ENCODE peak calls at places on chromosomes 16 and 17, in seven cellular contexts. One of them, this sample, is unnamed.

GRCh38 chr16:30834130-30834740 is 47.2 kb upstream of the ZNF629 start:
- DNase-seq in DMS 273 treated with DMSO at 0.1 percent for 48 hours: no peak
- DNase-seq in SK-MEL-5: no peak
- DNase-seq in CD8-positive, alpha-beta memory T cell: no peak
- DNase-seq in ascending aorta: no peak
- DNase-seq in activated naive CD4-positive, alpha-beta T cell treated with anti-CD3 and anti-CD28 coated beads for 36 hours: no peak
- DNase-seq in NCI-H1105 treated with DMSO at 0.1 percent for 48 hours: no peak
- DNase-seq in this sample: no peak

GRCh38 chr17:82108038-82108998 is 10.3 kb upstream of the FASN start:
- DNase-seq in DMS 273 treated with DMSO at 0.1 percent for 48 hours: no peak
- DNase-seq in SK-MEL-5: no peak
- DNase-seq in CD8-positive, alpha-beta memory T cell: no peak
- DNase-seq in ascending aorta: no peak
- DNase-seq in activated naive CD4-positive, alpha-beta T cell treated with anti-CD3 and anti-CD28 coated beads for 36 hours: no peak
- DNase-seq in NCI-H1105 treated with DMSO at 0.1 percent for 48 hours: no peak
- DNase-seq in this sample: no peak

GRCh38 chr16:30570621-30571443 is 682 bp downstream of the ZNF688 start:
- DNase-seq in DMS 273 treated with DMSO at 0.1 percent for 48 hours: no peak
- DNase-seq in SK-MEL-5: peak
- DNase-seq in CD8-positive, alpha-beta memory T cell: no peak
- DNase-seq in ascending aorta: no peak
- DNase-seq in activated naive CD4-positive, alpha-beta T cell treated with anti-CD3 and anti-CD28 coated beads for 36 hours: no peak
- DNase-seq in NCI-H1105 treated with DMSO at 0.1 percent for 48 hours: peak
- DNase-seq in this sample: no peak

GRCh38 chr16:29154676-29155121 is 169.8 kb downstream of the LAT start:
- DNase-seq in DMS 273 treated with DMSO at 0.1 percent for 48 hours: no peak
- DNase-seq in SK-MEL-5: no peak
- DNase-seq in CD8-positive, alpha-beta memory T cell: no peak
- DNase-seq in ascending aorta: no peak
- DNase-seq in activated naive CD4-positive, alpha-beta T cell treated with anti-CD3 and anti-CD28 coated beads for 36 hours: peak
- DNase-seq in NCI-H1105 treated with DMSO at 0.1 percent for 48 hours: no peak
- DNase-seq in this sample: no peak

GRCh38 chr17:73551756-73552155 is 92.5 kb downstream of the SDK2 start:
- DNase-seq in DMS 273 treated with DMSO at 0.1 percent for 48 hours: no peak
- DNase-seq in SK-MEL-5: peak
- DNase-seq in CD8-positive, alpha-beta memory T cell: no peak
- DNase-seq in ascending aorta: no peak
- DNase-seq in activated naive CD4-positive, alpha-beta T cell treated with anti-CD3 and anti-CD28 coated beads for 36 hours: peak
- DNase-seq in NCI-H1105 treated with DMSO at 0.1 percent for 48 hours: no peak
- DNase-seq in this sample: no peak

GRCh38 chr17:17626151-17626805 is 34.8 kb upstream of the PEMT start:
- DNase-seq in DMS 273 treated with DMSO at 0.1 percent for 48 hours: no peak
- DNase-seq in SK-MEL-5: no peak
- DNase-seq in CD8-positive, alpha-beta memory T cell: no peak
- DNase-seq in ascending aorta: no peak
- DNase-seq in activated naive CD4-positive, alpha-beta T cell treated with anti-CD3 and anti-CD28 coated beads for 36 hours: no peak
- DNase-seq in NCI-H1105 treated with DMSO at 0.1 percent for 48 hours: no peak
- DNase-seq in this sample: no peak

GRCh38 chr17:74474043-74474792 is 7.8 kb downstream of the CD300A start:
- DNase-seq in DMS 273 treated with DMSO at 0.1 percent for 48 hours: no peak
- DNase-seq in SK-MEL-5: no peak
- DNase-seq in CD8-positive, alpha-beta memory T cell: peak
- DNase-seq in ascending aorta: no peak
- DNase-seq in activated naive CD4-positive, alpha-beta T cell treated with anti-CD3 and anti-CD28 coated beads for 36 hours: peak
- DNase-seq in NCI-H1105 treated with DMSO at 0.1 percent for 48 hours: no peak
- DNase-seq in this sample: no peak

GRCh38 chr16:23435500-23435899 is 17.5 kb downstream of the COG7 start:
- DNase-seq in DMS 273 treated with DMSO at 0.1 percent for 48 hours: peak
- DNase-seq in SK-MEL-5: peak
- DNase-seq in CD8-positive, alpha-beta memory T cell: peak
- DNase-seq in ascending aorta: peak
- DNase-seq in activated naive CD4-positive, alpha-beta T cell treated with anti-CD3 and anti-CD28 coated beads for 36 hours: peak
- DNase-seq in NCI-H1105 treated with DMSO at 0.1 percent for 48 hours: no peak
- DNase-seq in this sample: peak

GRCh38 chr17:66373944-66374817 is 71.8 kb downstream of the PRKCA start:
- DNase-seq in DMS 273 treated with DMSO at 0.1 percent for 48 hours: no peak
- DNase-seq in SK-MEL-5: no peak
- DNase-seq in CD8-positive, alpha-beta memory T cell: peak
- DNase-seq in ascending aorta: no peak
- DNase-seq in activated naive CD4-positive, alpha-beta T cell treated with anti-CD3 and anti-CD28 coated beads for 36 hours: peak
- DNase-seq in NCI-H1105 treated with DMSO at 0.1 percent for 48 hours: peak
- DNase-seq in this sample: peak

GRCh38 chr16:24984903-24985675 is 30.1 kb downstream of the ARHGAP17 start:
- DNase-seq in DMS 273 treated with DMSO at 0.1 percent for 48 hours: no peak
- DNase-seq in SK-MEL-5: no peak
- DNase-seq in CD8-positive, alpha-beta memory T cell: no peak
- DNase-seq in ascending aorta: peak
- DNase-seq in activated naive CD4-positive, alpha-beta T cell treated with anti-CD3 and anti-CD28 coated beads for 36 hours: no peak
- DNase-seq in NCI-H1105 treated with DMSO at 0.1 percent for 48 hours: no peak
- DNase-seq in this sample: no peak

GRCh38 chr16:75102595-75102994 is 14.0 kb downstream of the LDHD start:
- DNase-seq in DMS 273 treated with DMSO at 0.1 percent for 48 hours: no peak
- DNase-seq in SK-MEL-5: no peak
- DNase-seq in CD8-positive, alpha-beta memory T cell: no peak
- DNase-seq in ascending aorta: no peak
- DNase-seq in activated naive CD4-positive, alpha-beta T cell treated with anti-CD3 and anti-CD28 coated beads for 36 hours: no peak
- DNase-seq in NCI-H1105 treated with DMSO at 0.1 percent for 48 hours: no peak
- DNase-seq in this sample: no peak

GRCh38 chr16:19645557-19645981 is 72.5 kb downstream of the KNOP1 start:
- DNase-seq in DMS 273 treated with DMSO at 0.1 percent for 48 hours: no peak
- DNase-seq in SK-MEL-5: no peak
- DNase-seq in CD8-positive, alpha-beta memory T cell: no peak
- DNase-seq in ascending aorta: no peak
- DNase-seq in activated naive CD4-positive, alpha-beta T cell treated with anti-CD3 and anti-CD28 coated beads for 36 hours: no peak
- DNase-seq in NCI-H1105 treated with DMSO at 0.1 percent for 48 hours: no peak
- DNase-seq in this sample: no peak

GRCh38 chr17:4537451-4538235 is 17.5 kb downstream of the MYBBP1A start:
- DNase-seq in DMS 273 treated with DMSO at 0.1 percent for 48 hours: peak
- DNase-seq in SK-MEL-5: no peak
- DNase-seq in CD8-positive, alpha-beta memory T cell: no peak
- DNase-seq in ascending aorta: no peak
- DNase-seq in activated naive CD4-positive, alpha-beta T cell treated with anti-CD3 and anti-CD28 coated beads for 36 hours: no peak
- DNase-seq in NCI-H1105 treated with DMSO at 0.1 percent for 48 hours: no peak
- DNase-seq in this sample: peak

GRCh38 chr17:75614006-75614405 is 19.2 kb upstream of the SMIM5 start:
- DNase-seq in DMS 273 treated with DMSO at 0.1 percent for 48 hours: no peak
- DNase-seq in SK-MEL-5: peak
- DNase-seq in CD8-positive, alpha-beta memory T cell: no peak
- DNase-seq in ascending aorta: no peak
- DNase-seq in activated naive CD4-positive, alpha-beta T cell treated with anti-CD3 and anti-CD28 coated beads for 36 hours: no peak
- DNase-seq in NCI-H1105 treated with DMSO at 0.1 percent for 48 hours: no peak
- DNase-seq in this sample: no peak

GRCh38 chr16:72371307-72372081 is 199.5 kb upstream of the PMFBP1 start:
- DNase-seq in DMS 273 treated with DMSO at 0.1 percent for 48 hours: no peak
- DNase-seq in SK-MEL-5: no peak
- DNase-seq in CD8-positive, alpha-beta memory T cell: no peak
- DNase-seq in ascending aorta: no peak
- DNase-seq in activated naive CD4-positive, alpha-beta T cell treated with anti-CD3 and anti-CD28 coated beads for 36 hours: no peak
- DNase-seq in NCI-H1105 treated with DMSO at 0.1 percent for 48 hours: no peak
- DNase-seq in this sample: no peak

GRCh38 chr17:68437979-68438877 is 19.1 kb downstream of the WIPI1 start:
- DNase-seq in DMS 273 treated with DMSO at 0.1 percent for 48 hours: no peak
- DNase-seq in SK-MEL-5: peak
- DNase-seq in CD8-positive, alpha-beta memory T cell: no peak
- DNase-seq in ascending aorta: no peak
- DNase-seq in activated naive CD4-positive, alpha-beta T cell treated with anti-CD3 and anti-CD28 coated beads for 36 hours: peak
- DNase-seq in NCI-H1105 treated with DMSO at 0.1 percent for 48 hours: no peak
- DNase-seq in this sample: no peak

GRCh38 chr17:21209511-21210175 is 4.3 kb downstream of the TMEM11 start:
- DNase-seq in DMS 273 treated with DMSO at 0.1 percent for 48 hours: no peak
- DNase-seq in SK-MEL-5: no peak
- DNase-seq in CD8-positive, alpha-beta memory T cell: no peak
- DNase-seq in ascending aorta: no peak
- DNase-seq in activated naive CD4-positive, alpha-beta T cell treated with anti-CD3 and anti-CD28 coated beads for 36 hours: no peak
- DNase-seq in NCI-H1105 treated with DMSO at 0.1 percent for 48 hours: peak
- DNase-seq in this sample: peak

GRCh38 chr17:66834919-66835454 is at the start of gene CACNG5:
- DNase-seq in DMS 273 treated with DMSO at 0.1 percent for 48 hours: no peak
- DNase-seq in SK-MEL-5: no peak
- DNase-seq in CD8-positive, alpha-beta memory T cell: no peak
- DNase-seq in ascending aorta: no peak
- DNase-seq in activated naive CD4-positive, alpha-beta T cell treated with anti-CD3 and anti-CD28 coated beads for 36 hours: no peak
- DNase-seq in NCI-H1105 treated with DMSO at 0.1 percent for 48 hours: no peak
- DNase-seq in this sample: peak

GRCh38 chr17:9002610-9003354 is 18.5 kb upstream of the NTN1 start:
- DNase-seq in DMS 273 treated with DMSO at 0.1 percent for 48 hours: no peak
- DNase-seq in SK-MEL-5: no peak
- DNase-seq in CD8-positive, alpha-beta memory T cell: no peak
- DNase-seq in ascending aorta: peak
- DNase-seq in activated naive CD4-positive, alpha-beta T cell treated with anti-CD3 and anti-CD28 coated beads for 36 hours: peak
- DNase-seq in NCI-H1105 treated with DMSO at 0.1 percent for 48 hours: no peak
- DNase-seq in this sample: no peak

GRCh38 chr16:752008-752315 is 8.6 kb upstream of the MSLN start:
- DNase-seq in DMS 273 treated with DMSO at 0.1 percent for 48 hours: no peak
- DNase-seq in SK-MEL-5: no peak
- DNase-seq in CD8-positive, alpha-beta memory T cell: no peak
- DNase-seq in ascending aorta: no peak
- DNase-seq in activated naive CD4-positive, alpha-beta T cell treated with anti-CD3 and anti-CD28 coated beads for 36 hours: no peak
- DNase-seq in NCI-H1105 treated with DMSO at 0.1 percent for 48 hours: no peak
- DNase-seq in this sample: no peak

GRCh38 chr17:74864866-74865395 is 5.2 kb upstream of the GRIN2C start:
- DNase-seq in DMS 273 treated with DMSO at 0.1 percent for 48 hours: no peak
- DNase-seq in SK-MEL-5: peak
- DNase-seq in CD8-positive, alpha-beta memory T cell: peak
- DNase-seq in ascending aorta: peak
- DNase-seq in activated naive CD4-positive, alpha-beta T cell treated with anti-CD3 and anti-CD28 coated beads for 36 hours: peak
- DNase-seq in NCI-H1105 treated with DMSO at 0.1 percent for 48 hours: peak
- DNase-seq in this sample: no peak

GRCh38 chr17:72942594-72942993 is 149.9 kb downstream of the SLC39A11 start:
- DNase-seq in DMS 273 treated with DMSO at 0.1 percent for 48 hours: no peak
- DNase-seq in SK-MEL-5: no peak
- DNase-seq in CD8-positive, alpha-beta memory T cell: no peak
- DNase-seq in ascending aorta: no peak
- DNase-seq in activated naive CD4-positive, alpha-beta T cell treated with anti-CD3 and anti-CD28 coated beads for 36 hours: no peak
- DNase-seq in NCI-H1105 treated with DMSO at 0.1 percent for 48 hours: no peak
- DNase-seq in this sample: no peak

GRCh38 chr17:78122221-78122990 is 6.1 kb downstream of the TMC6 start:
- DNase-seq in DMS 273 treated with DMSO at 0.1 percent for 48 hours: no peak
- DNase-seq in SK-MEL-5: no peak
- DNase-seq in CD8-positive, alpha-beta memory T cell: no peak
- DNase-seq in ascending aorta: no peak
- DNase-seq in activated naive CD4-positive, alpha-beta T cell treated with anti-CD3 and anti-CD28 coated beads for 36 hours: peak
- DNase-seq in NCI-H1105 treated with DMSO at 0.1 percent for 48 hours: no peak
- DNase-seq in this sample: no peak

GRCh38 chr17:60153606-60154355 is 4.0 kb downstream of the CA4 start:
- DNase-seq in DMS 273 treated with DMSO at 0.1 percent for 48 hours: no peak
- DNase-seq in SK-MEL-5: no peak
- DNase-seq in CD8-positive, alpha-beta memory T cell: no peak
- DNase-seq in ascending aorta: no peak
- DNase-seq in activated naive CD4-positive, alpha-beta T cell treated with anti-CD3 and anti-CD28 coated beads for 36 hours: no peak
- DNase-seq in NCI-H1105 treated with DMSO at 0.1 percent for 48 hours: no peak
- DNase-seq in this sample: no peak

GRCh38 chr17:38455288-38455915 is 27.1 kb downstream of the ARHGAP23 start:
- DNase-seq in DMS 273 treated with DMSO at 0.1 percent for 48 hours: no peak
- DNase-seq in SK-MEL-5: no peak
- DNase-seq in CD8-positive, alpha-beta memory T cell: no peak
- DNase-seq in ascending aorta: no peak
- DNase-seq in activated naive CD4-positive, alpha-beta T cell treated with anti-CD3 and anti-CD28 coated beads for 36 hours: no peak
- DNase-seq in NCI-H1105 treated with DMSO at 0.1 percent for 48 hours: peak
- DNase-seq in this sample: peak

GRCh38 chr17:57998234-57998746 is 8.8 kb downstream of the SRSF1 start:
- DNase-seq in DMS 273 treated with DMSO at 0.1 percent for 48 hours: no peak
- DNase-seq in SK-MEL-5: no peak
- DNase-seq in CD8-positive, alpha-beta memory T cell: no peak
- DNase-seq in ascending aorta: no peak
- DNase-seq in activated naive CD4-positive, alpha-beta T cell treated with anti-CD3 and anti-CD28 coated beads for 36 hours: no peak
- DNase-seq in NCI-H1105 treated with DMSO at 0.1 percent for 48 hours: no peak
- DNase-seq in this sample: no peak

GRCh38 chr16:7313170-7313569 is 19.5 kb upstream of the RBFOX1 start:
- DNase-seq in DMS 273 treated with DMSO at 0.1 percent for 48 hours: no peak
- DNase-seq in SK-MEL-5: peak
- DNase-seq in CD8-positive, alpha-beta memory T cell: no peak
- DNase-seq in ascending aorta: no peak
- DNase-seq in activated naive CD4-positive, alpha-beta T cell treated with anti-CD3 and anti-CD28 coated beads for 36 hours: no peak
- DNase-seq in NCI-H1105 treated with DMSO at 0.1 percent for 48 hours: no peak
- DNase-seq in this sample: no peak